ENCODE peak calls at places on chromosomes 4 and X, in five cellular contexts. One of them, this sample, is unnamed.

GRCh38 chr4:8271821-8272220 is 2.3 kb downstream of the HTRA3 start:
- DNase-seq in WERI-Rb-1: no peak
- DNase-seq in OCI-LY7: no peak
- DNase-seq in amygdala: no peak
- DNase-seq in non-pigmented ciliary epithelial cell: no peak
- DNase-seq in this sample: no peak

GRCh38 chrX:46589977-46590723 is 16.6 kb downstream of the CHST7 start:
- DNase-seq in WERI-Rb-1: no peak
- DNase-seq in OCI-LY7: no peak
- DNase-seq in amygdala: no peak
- DNase-seq in non-pigmented ciliary epithelial cell: no peak
- DNase-seq in this sample: no peak

GRCh38 chrX:13151806-13152510 is 107.5 kb upstream of the FAM9C start:
- DNase-seq in WERI-Rb-1: no peak
- DNase-seq in OCI-LY7: no peak
- DNase-seq in amygdala: no peak
- DNase-seq in non-pigmented ciliary epithelial cell: no peak
- DNase-seq in this sample: no peak

GRCh38 chr4:150581611-150582010 is 340 bp upstream of the MAB21L2 start:
- DNase-seq in WERI-Rb-1: no peak
- DNase-seq in OCI-LY7: no peak
- DNase-seq in amygdala: no peak
- DNase-seq in non-pigmented ciliary epithelial cell: peak
- DNase-seq in this sample: no peak

GRCh38 chr4:41507292-41507933 is 30.5 kb upstream of the LIMCH1 start:
- DNase-seq in WERI-Rb-1: no peak
- DNase-seq in OCI-LY7: no peak
- DNase-seq in amygdala: no peak
- DNase-seq in non-pigmented ciliary epithelial cell: no peak
- DNase-seq in this sample: no peak

GRCh38 chr4:24598025-24598424 is 13.7 kb upstream of the DHX15 start:
- DNase-seq in WERI-Rb-1: no peak
- DNase-seq in OCI-LY7: no peak
- DNase-seq in amygdala: no peak
- DNase-seq in non-pigmented ciliary epithelial cell: no peak
- DNase-seq in this sample: peak

GRCh38 chr4:124092101-124093057 is 620.2 kb downstream of the ANKRD50 start:
- DNase-seq in WERI-Rb-1: no peak
- DNase-seq in OCI-LY7: no peak
- DNase-seq in amygdala: no peak
- DNase-seq in non-pigmented ciliary epithelial cell: no peak
- DNase-seq in this sample: no peak

GRCh38 chr4:142404191-142404611 is 441.9 kb downstream of the INPP4B start:
- DNase-seq in WERI-Rb-1: no peak
- DNase-seq in OCI-LY7: no peak
- DNase-seq in amygdala: no peak
- DNase-seq in non-pigmented ciliary epithelial cell: no peak
- DNase-seq in this sample: no peak

GRCh38 chrX:23127586-23127985 is 127.8 kb downstream of the DDX53 start:
- DNase-seq in WERI-Rb-1: no peak
- DNase-seq in OCI-LY7: no peak
- DNase-seq in amygdala: no peak
- DNase-seq in non-pigmented ciliary epithelial cell: no peak
- DNase-seq in this sample: no peak

GRCh38 chrX:46587158-46587557 is 13.6 kb downstream of the CHST7 start:
- DNase-seq in WERI-Rb-1: no peak
- DNase-seq in OCI-LY7: no peak
- DNase-seq in amygdala: no peak
- DNase-seq in non-pigmented ciliary epithelial cell: no peak
- DNase-seq in this sample: no peak

GRCh38 chr4:166377578-166377977 is 504.5 kb downstream of the TLL1 start:
- DNase-seq in WERI-Rb-1: no peak
- DNase-seq in OCI-LY7: no peak
- DNase-seq in amygdala: no peak
- DNase-seq in non-pigmented ciliary epithelial cell: no peak
- DNase-seq in this sample: no peak

GRCh38 chr4:3201718-3202702 is 46.9 kb upstream of the MSANTD1 start:
- DNase-seq in WERI-Rb-1: no peak
- DNase-seq in OCI-LY7: peak
- DNase-seq in amygdala: no peak
- DNase-seq in non-pigmented ciliary epithelial cell: peak
- DNase-seq in this sample: no peak

GRCh38 chr4:86791126-86791525 is 58.1 kb downstream of the SLC10A6 start:
- DNase-seq in WERI-Rb-1: peak
- DNase-seq in OCI-LY7: peak
- DNase-seq in amygdala: no peak
- DNase-seq in non-pigmented ciliary epithelial cell: no peak
- DNase-seq in this sample: no peak

GRCh38 chrX:136496359-136496767 is 1.0 kb upstream of the HTATSF1 start:
- DNase-seq in WERI-Rb-1: no peak
- DNase-seq in OCI-LY7: peak
- DNase-seq in amygdala: no peak
- DNase-seq in non-pigmented ciliary epithelial cell: no peak
- DNase-seq in this sample: no peak

GRCh38 chr4:53563824-53564223 is 27.5 kb downstream of the LNX1 start:
- DNase-seq in WERI-Rb-1: no peak
- DNase-seq in OCI-LY7: no peak
- DNase-seq in amygdala: no peak
- DNase-seq in non-pigmented ciliary epithelial cell: peak
- DNase-seq in this sample: peak

GRCh38 chr4:76640252-76640925 is 205.4 kb downstream of the SHROOM3 start:
- DNase-seq in WERI-Rb-1: no peak
- DNase-seq in OCI-LY7: no peak
- DNase-seq in amygdala: no peak
- DNase-seq in non-pigmented ciliary epithelial cell: no peak
- DNase-seq in this sample: no peak

GRCh38 chrX:145213504-145213903 is 33.8 kb upstream of the SPANXN1 start:
- DNase-seq in WERI-Rb-1: no peak
- DNase-seq in OCI-LY7: peak
- DNase-seq in amygdala: no peak
- DNase-seq in non-pigmented ciliary epithelial cell: no peak
- DNase-seq in this sample: no peak

GRCh38 chr4:40409835-40410234 is 74.7 kb downstream of the CHRNA9 start:
- DNase-seq in WERI-Rb-1: no peak
- DNase-seq in OCI-LY7: no peak
- DNase-seq in amygdala: no peak
- DNase-seq in non-pigmented ciliary epithelial cell: peak
- DNase-seq in this sample: no peak

This sample was measured in epithelial cell of prostate.